ENCODE peak calls at places on chromosome 1, in four cellular contexts. One of them, this sample, is unnamed.

GRCh38 chr1:111603979-111604378 is 15.6 kb upstream of the RAP1A start:
- DNase-seq in esophagus muscularis mucosa: peak
- DNase-seq in HCT116: no peak
- DNase-seq in upper lobe of left lung: peak
- DNase-seq in this sample: no peak

GRCh38 chr1:10253755-10254154 is 43.4 kb downstream of the KIF1B start:
- DNase-seq in esophagus muscularis mucosa: no peak
- DNase-seq in HCT116: no peak
- DNase-seq in upper lobe of left lung: no peak
- DNase-seq in this sample: no peak

GRCh38 chr1:14915356-14916054 is 238.0 kb upstream of the TMEM51 start:
- DNase-seq in esophagus muscularis mucosa: no peak
- DNase-seq in HCT116: peak
- DNase-seq in upper lobe of left lung: peak
- DNase-seq in this sample: peak

GRCh38 chr1:10773376-10773775 is 23.1 kb downstream of the CASZ1 start:
- DNase-seq in esophagus muscularis mucosa: no peak
- DNase-seq in HCT116: no peak
- DNase-seq in upper lobe of left lung: no peak
- DNase-seq in this sample: no peak

GRCh38 chr1:217029311-217030157 is 306.3 kb upstream of the ESRRG start:
- DNase-seq in esophagus muscularis mucosa: peak
- DNase-seq in HCT116: no peak
- DNase-seq in upper lobe of left lung: peak
- DNase-seq in this sample: peak

GRCh38 chr1:8456306-8456912 is 138.5 kb downstream of the SLC45A1 start:
- DNase-seq in esophagus muscularis mucosa: no peak
- DNase-seq in HCT116: no peak
- DNase-seq in upper lobe of left lung: no peak
- DNase-seq in this sample: no peak

GRCh38 chr1:154849645-154850131 is 20.4 kb downstream of the KCNN3 start:
- DNase-seq in esophagus muscularis mucosa: no peak
- DNase-seq in HCT116: no peak
- DNase-seq in upper lobe of left lung: no peak
- DNase-seq in this sample: no peak

GRCh38 chr1:98030483-98030882 is 109.6 kb upstream of the DPYD start:
- DNase-seq in esophagus muscularis mucosa: no peak
- DNase-seq in HCT116: no peak
- DNase-seq in upper lobe of left lung: no peak
- DNase-seq in this sample: no peak

GRCh38 chr1:70887936-70888335 is 159.7 kb downstream of the PTGER3 start:
- DNase-seq in esophagus muscularis mucosa: no peak
- DNase-seq in HCT116: no peak
- DNase-seq in upper lobe of left lung: peak
- DNase-seq in this sample: no peak

GRCh38 chr1:29674625-29675326 is 438.5 kb downstream of the PTPRU start:
- DNase-seq in esophagus muscularis mucosa: peak
- DNase-seq in HCT116: no peak
- DNase-seq in upper lobe of left lung: peak
- DNase-seq in this sample: no peak

GRCh38 chr1:18918417-18918816 is 16.1 kb upstream of the ALDH4A1 start:
- DNase-seq in esophagus muscularis mucosa: no peak
- DNase-seq in HCT116: no peak
- DNase-seq in upper lobe of left lung: no peak
- DNase-seq in this sample: no peak

GRCh38 chr1:75908717-75909152 is 23.5 kb downstream of the ASB17 start:
- DNase-seq in esophagus muscularis mucosa: no peak
- DNase-seq in HCT116: peak
- DNase-seq in upper lobe of left lung: no peak
- DNase-seq in this sample: no peak

GRCh38 chr1:78333426-78334012 is 157.3 kb upstream of the PTGFR start:
- DNase-seq in esophagus muscularis mucosa: no peak
- DNase-seq in HCT116: peak
- DNase-seq in upper lobe of left lung: no peak
- DNase-seq in this sample: no peak

GRCh38 chr1:236142358-236143103 is at the start of gene GPR137B:
- DNase-seq in esophagus muscularis mucosa: no peak
- DNase-seq in HCT116: no peak
- DNase-seq in upper lobe of left lung: peak
- DNase-seq in this sample: peak

GRCh38 chr1:218930879-218931278 is 242.8 kb upstream of the LYPLAL1 start:
- DNase-seq in esophagus muscularis mucosa: no peak
- DNase-seq in HCT116: no peak
- DNase-seq in upper lobe of left lung: no peak
- DNase-seq in this sample: no peak

GRCh38 chr1:31522556-31522845 is 53.8 kb upstream of the TINAGL1 start:
- DNase-seq in esophagus muscularis mucosa: no peak
- DNase-seq in HCT116: no peak
- DNase-seq in upper lobe of left lung: no peak
- DNase-seq in this sample: no peak

GRCh38 chr1:207024202-207025143 is 8.1 kb downstream of the C1orf116 start:
- DNase-seq in esophagus muscularis mucosa: no peak
- DNase-seq in HCT116: no peak
- DNase-seq in upper lobe of left lung: peak
- DNase-seq in this sample: no peak

GRCh38 chr1:110462093-110462492 is 11.1 kb downstream of the PROK1 start:
- DNase-seq in esophagus muscularis mucosa: no peak
- DNase-seq in HCT116: no peak
- DNase-seq in upper lobe of left lung: no peak
- DNase-seq in this sample: no peak
- TF ChIP-seq POLR2A in esophagus muscularis mucosa: no peak
- TF ChIP-seq POLR2A in HCT116: no peak
- TF ChIP-seq POLR2A in upper lobe of left lung: no peak
- TF ChIP-seq POLR2A in this sample: no peak

DNA sequence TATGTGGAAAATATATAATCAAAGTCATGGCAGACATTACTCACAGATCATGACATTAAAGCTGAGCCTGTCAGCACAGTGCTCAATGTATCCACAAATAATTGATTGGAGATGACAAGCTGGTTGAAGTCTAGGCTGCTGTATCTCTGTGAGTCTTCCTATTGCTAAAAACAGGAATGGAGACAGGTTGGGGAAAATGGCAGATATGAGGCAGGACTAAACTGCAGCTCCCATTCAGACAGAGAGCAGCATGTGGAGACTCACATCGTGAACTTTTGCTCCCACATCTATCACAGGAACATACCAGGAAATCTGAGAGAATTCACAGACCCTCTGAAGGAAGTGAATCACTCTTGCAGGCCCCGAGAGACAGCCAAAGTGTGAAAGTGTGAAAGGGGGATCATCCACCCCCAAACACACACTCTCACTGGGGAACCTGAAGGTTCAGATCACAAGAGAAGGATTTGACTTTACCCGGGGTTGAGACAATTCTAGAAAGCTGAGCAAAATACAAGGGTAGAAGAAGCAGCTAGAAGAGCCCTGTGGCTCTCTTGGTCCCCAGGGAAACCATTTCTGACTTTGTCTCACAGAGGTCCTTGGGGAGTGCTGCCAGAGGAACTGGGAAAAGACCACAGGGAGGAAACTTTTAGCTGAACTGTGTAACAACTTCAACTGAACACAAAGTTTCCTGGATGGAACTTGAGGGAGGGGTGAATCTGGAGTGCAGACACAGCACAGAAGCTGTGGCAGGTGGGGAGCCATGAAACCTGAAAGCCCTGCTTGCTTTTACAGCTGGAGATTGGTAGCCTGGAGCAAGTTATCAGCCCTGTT is 173.4 kb downstream of the S1PR1 start:
- DNase-seq in esophagus muscularis mucosa: no peak
- DNase-seq in HCT116: no peak
- DNase-seq in upper lobe of left lung: no peak
- DNase-seq in this sample: no peak
- TF ChIP-seq POLR2AphosphoS5 in esophagus muscularis mucosa: no peak
- TF ChIP-seq POLR2AphosphoS5 in HCT116: no peak
- TF ChIP-seq POLR2AphosphoS5 in upper lobe of left lung: no peak
- TF ChIP-seq POLR2AphosphoS5 in this sample: no peak

GRCh38 chr1:156118175-156118868 is 3.8 kb downstream of the LMNA start:
- DNase-seq in esophagus muscularis mucosa: no peak
- DNase-seq in HCT116: no peak
- DNase-seq in upper lobe of left lung: peak
- DNase-seq in this sample: peak
- H3K4me3 ChIP-seq in esophagus muscularis mucosa: peak
- H3K4me3 ChIP-seq in HCT116: peak
- H3K4me3 ChIP-seq in upper lobe of left lung: peak
- H3K4me3 ChIP-seq in this sample: peak

GRCh38 chr1:26317143-26317542 is 615 bp upstream of the CD52 start:
- DNase-seq in esophagus muscularis mucosa: no peak
- DNase-seq in HCT116: no peak
- DNase-seq in upper lobe of left lung: no peak
- DNase-seq in this sample: no peak

GRCh38 chr1:26315874-26316850 is 1.6 kb upstream of the CD52 start:
- DNase-seq in esophagus muscularis mucosa: no peak
- DNase-seq in HCT116: no peak
- DNase-seq in upper lobe of left lung: no peak
- DNase-seq in this sample: no peak

GRCh38 chr1:26320896-26321295 is 3.1 kb downstream of the CD52 start:
- DNase-seq in esophagus muscularis mucosa: no peak
- DNase-seq in HCT116: no peak
- DNase-seq in upper lobe of left lung: no peak
- DNase-seq in this sample: no peak

GRCh38 chr1:26318338-26319064 is 743 bp downstream of the CD52 start:
- DNase-seq in esophagus muscularis mucosa: no peak
- DNase-seq in HCT116: no peak
- DNase-seq in upper lobe of left lung: peak
- DNase-seq in this sample: no peak

GRCh38 chr1:26317612-26318337 is at the start of gene CD52:
- DNase-seq in esophagus muscularis mucosa: no peak
- DNase-seq in HCT116: no peak
- DNase-seq in upper lobe of left lung: no peak
- DNase-seq in this sample: no peak
- TF ChIP-seq POLR2A in esophagus muscularis mucosa: no peak
- TF ChIP-seq POLR2A in HCT116: no peak
- TF ChIP-seq POLR2A in upper lobe of left lung: no peak
- TF ChIP-seq POLR2A in this sample: no peak

This sample was measured in prostate gland.